ENCODE peak calls at places on chromosomes 3 and 15, in ten cellular contexts. R is kidney glomerular epithelial cell; T is stimulated activated CD8-positive, alpha-beta memory T cell treated with anti-CD3 and anti-CD28 coated beads, Interleukin-7, amount 100 ng/mL, for 4 hours; C is hepatic stellate cell; M is EH; K is amniotic epithelial cell; U is cardiac muscle cell; H is activated CD4-positive, alpha-beta T cell treated with anti-CD3 and anti-CD28 coated beads, Interleukin-2, amount 50 U/mL, for 4 hours; G is LHCN-M2; J is CD4-positive, alpha-beta T cell. L is an unnamed sample.

GRCh38 chr3:127177226-127177625 is 15.7 kb upstream of the PRR23E start:
- DNase-seq in R (no peak), T (no peak), C (no peak), M (peak; percentile 32), K (no peak), U (peak; percentile 3), H (no peak), G (peak; percentile 4), J (no peak), L (no peak)

GRCh38 chr3:42701371-42702065 is 1.1 kb downstream of the HHATL start:
- DNase-seq in R (no peak), T (peak; percentile 1), C (peak; percentile 80), M (peak; percentile 63), K (peak; percentile 21), U (peak; percentile 49), H (peak; percentile 40), G (peak; percentile 54), J (peak; percentile 46), L (peak; percentile 16)

GRCh38 chr3:188749010-188749617 is 422.7 kb upstream of the TPRG1 start:
- DNase-seq in R (no peak), T (peak; percentile 55), C (no peak), M (no peak), K (peak; percentile 31), U (no peak), H (peak; percentile 56), G (no peak), J (peak; percentile 30), L (no peak)

GRCh38 chr3:141441381-141442365 is 45.2 kb upstream of the RASA2 start:
- DNase-seq in R (peak; percentile 52), T (peak; percentile 61), C (peak; percentile 66), M (peak; percentile 93), K (peak; percentile 65), U (peak; percentile 79), H (peak; percentile 80), G (peak; percentile 69), J (peak; percentile 73), L (no peak)

GRCh38 chr3:163474766-163475165 is 1603.5 kb downstream of the SI start:
- DNase-seq in R (no peak), T (no peak), C (no peak), M (no peak), K (no peak), U (no peak), H (no peak), G (no peak), J (no peak), L (no peak)

GRCh38 chr3:15815696-15816095 is 17.9 kb upstream of the ANKRD28 start:
- DNase-seq in R (peak; percentile 46), T (no peak), C (no peak), M (peak; percentile 77), K (peak; percentile 77), U (peak; percentile 86), H (no peak), G (peak; percentile 71), J (no peak), L (no peak)

GRCh38 chr3:39378092-39378491 is 5.1 kb upstream of the SLC25A38 start:
- DNase-seq in R (no peak), T (peak; percentile 43), C (peak; percentile 27), M (peak; percentile 32), K (peak; percentile 28), U (peak; percentile 35), H (peak; percentile 60), G (peak; percentile 11), J (peak; percentile 47), L (peak; percentile 44)

GRCh38 chr3:50610181-50610971 is 1.2 kb downstream of the CISH start:
- DNase-seq in R (no peak), T (peak; percentile 64), C (no peak), M (no peak), K (peak; percentile 20), U (peak; percentile 34), H (no peak), G (no peak), J (no peak), L (no peak)

GRCh38 chr3:32959370-32959769 is 7.9 kb downstream of the CCR4 start:
- DNase-seq in R (no peak), T (no peak), C (no peak), M (peak; percentile 11), K (peak; percentile 18), U (no peak), H (no peak), G (no peak), J (no peak), L (no peak)

GRCh38 chr3:190385835-190386688 is 1.9 kb upstream of the CLDN16 start:
- DNase-seq in R (peak; percentile 96), T (no peak), C (peak; percentile 45), M (peak; percentile 97), K (peak; percentile 92), U (peak; percentile 94), H (no peak), G (peak; percentile 94), J (no peak), L (no peak)

GRCh38 chr3:11807651-11808050 is 39.0 kb downstream of the TAMM41 start:
- DNase-seq in R (no peak), T (no peak), C (no peak), M (peak; percentile 61), K (peak; percentile 42), U (no peak), H (no peak), G (no peak), J (no peak), L (no peak)

GRCh38 chr3:40456940-40457823 is at the start of gene RPL14:
- DNase-seq in R (peak; percentile 93), T (peak; percentile 96), C (peak; percentile 98), M (peak; percentile 96), K (peak; percentile 94), U (peak; percentile 98), H (peak; percentile 93), G (peak; percentile 95), J (peak; percentile 92), L (peak; percentile 92)

GRCh38 chr15:66743703-66744536 is 41.9 kb downstream of the SMAD6 start:
- DNase-seq in R (no peak), T (no peak), C (no peak), M (peak; percentile 80), K (no peak), U (peak; percentile 66), H (no peak), G (no peak), J (no peak), L (no peak)

GRCh38 chr3:107897471-107898180 is 193.2 kb downstream of the CD47 start:
- DNase-seq in R (peak; percentile 20), T (no peak), C (no peak), M (peak; percentile 45), K (no peak), U (no peak), H (no peak), G (peak; percentile 83), J (no peak), L (no peak)

GRCh38 chr3:29212789-29213433 is 68.0 kb upstream of the RBMS3 start:
- DNase-seq in R (no peak), T (no peak), C (no peak), M (no peak), K (no peak), U (no peak), H (no peak), G (no peak), J (no peak), L (no peak)

GRCh38 chr3:9123849-9124248 is 125.6 kb downstream of the SRGAP3 start:
- DNase-seq in R (no peak), T (no peak), C (no peak), M (no peak), K (no peak), U (no peak), H (no peak), G (no peak), J (no peak), L (no peak)

GRCh38 chr3:89216021-89216739 is 108.8 kb downstream of the EPHA3 start:
- DNase-seq in R (no peak), T (no peak), C (no peak), M (no peak), K (peak; percentile 40), U (peak; percentile 28), H (no peak), G (peak; percentile 32), J (no peak), L (no peak)

GRCh38 chr15:38894260-38894948 is 329.8 kb upstream of the RASGRP1 start:
- DNase-seq in R (peak; percentile 100), T (no peak), C (no peak), M (peak; percentile 98), K (peak; percentile 97), U (peak; percentile 89), H (no peak), G (peak; percentile 92), J (no peak), L (no peak)

GRCh38 chr15:70259640-70260066 is 161.9 kb upstream of the TLE3 start:
- DNase-seq in R (no peak), T (no peak), C (no peak), M (no peak), K (no peak), U (peak; percentile 19), H (no peak), G (no peak), J (no peak), L (peak; percentile 66)

GRCh38 chr3:151203053-151203420 is at the start of gene GPR171:
- DNase-seq in R (no peak), T (peak; percentile 68), C (no peak), M (no peak), K (no peak), U (no peak), H (peak; percentile 58), G (no peak), J (peak; percentile 59), L (no peak)

GRCh38 chr15:36501063-36501678 is 78.3 kb upstream of the CDIN1 start:
- DNase-seq in R (peak; percentile 77), T (no peak), C (peak; percentile 30), M (peak; percentile 76), K (peak; percentile 52), U (peak; percentile 85), H (no peak), G (peak; percentile 83), J (no peak), L (peak; percentile 81)

GRCh38 chr3:124438813-124439212 is 291.4 kb upstream of the UMPS start:
- DNase-seq in R (no peak), T (no peak), C (no peak), M (no peak), K (no peak), U (no peak), H (no peak), G (no peak), J (no peak), L (no peak)

GRCh38 chr15:72902245-72902928 is 118.8 kb upstream of the ADPGK start:
- DNase-seq in R (no peak), T (no peak), C (peak; percentile 74), M (peak; percentile 93), K (no peak), U (peak; percentile 92), H (no peak), G (no peak), J (no peak), L (no peak)

GRCh38 chr3:157499342-157499963 is 3.8 kb downstream of the VEPH1 start:
- DNase-seq in R (peak; percentile 72), T (no peak), C (peak; percentile 12), M (no peak), K (peak; percentile 13), U (peak; percentile 40), H (no peak), G (no peak), J (no peak), L (no peak)

GRCh38 chr15:85527907-85528306 is 147.5 kb downstream of the AKAP13 start:
- DNase-seq in R (peak; percentile 28), T (no peak), C (peak; percentile 18), M (peak; percentile 85), K (peak; percentile 57), U (peak; percentile 96), H (no peak), G (no peak), J (no peak), L (no peak)

GRCh38 chr3:13114811-13115615 is 41.8 kb upstream of the IQSEC1 start:
- DNase-seq in R (no peak), T (no peak), C (no peak), M (no peak), K (no peak), U (no peak), H (no peak), G (no peak), J (no peak), L (no peak)

GRCh38 chr3:153072856-153073255 is 89.2 kb upstream of the RAP2B start:
- DNase-seq in R (no peak), T (no peak), C (no peak), M (no peak), K (no peak), U (no peak), H (no peak), G (no peak), J (no peak), L (no peak)

GRCh38 chr15:63340353-63340752 is 41.3 kb downstream of the CA12 start:
- DNase-seq in R (no peak), T (no peak), C (no peak), M (no peak), K (no peak), U (no peak), H (no peak), G (no peak), J (no peak), L (no peak)